ENCODE peak calls at places on chromosome X, in eight cellular contexts. E is transverse colon, Z is sigmoid colon, S is K562, G is SK-N-SH, W is H1, R is stomach, M is A549. F is an unnamed sample.

GRCh38 chrX:149877636-149878035 is 3.3 kb upstream of the MAGEA8 start:
- DNase-seq in E (no peak), Z (no peak), S (no peak), G (no peak), W (no peak), R (no peak), M (peak), F (no peak)

GRCh38 chrX:86121916-86122315 is 26.3 kb upstream of the DACH2 start:
- DNase-seq in E (no peak), Z (no peak), S (no peak), G (no peak), W (no peak), R (no peak), M (no peak), F (no peak)

GRCh38 chrX:15915959-15916703 is 61.5 kb upstream of the AP1S2 start:
- DNase-seq in E (no peak), Z (no peak), S (no peak), G (no peak), W (no peak), R (no peak), M (no peak), F (no peak)

GRCh38 chrX:23228950-23229448 is 105.7 kb upstream of the PTCHD1 start:
- DNase-seq in E (no peak), Z (no peak), S (no peak), G (no peak), W (no peak), R (no peak), M (no peak), F (no peak)

GRCh38 chrX:66961665-66962064 is 322.8 kb upstream of the EDA2R start:
- DNase-seq in E (no peak), Z (no peak), S (no peak), G (no peak), W (no peak), R (no peak), M (no peak), F (no peak)

GRCh38 chrX:110248582-110248981 is 69.3 kb downstream of the AMMECR1 start:
- DNase-seq in E (no peak), Z (no peak), S (no peak), G (no peak), W (no peak), R (no peak), M (no peak), F (no peak)

GRCh38 chrX:120262781-120263719 is 12.4 kb downstream of the ZBTB33 start:
- DNase-seq in E (no peak), Z (no peak), S (no peak), G (no peak), W (no peak), R (no peak), M (no peak), F (no peak)

GRCh38 chrX:117969337-117969736 is 147.3 kb downstream of the KLHL13 start:
- DNase-seq in E (no peak), Z (no peak), S (no peak), G (no peak), W (no peak), R (no peak), M (no peak), F (no peak)

GRCh38 chrX:39759526-39760224 is 338.1 kb downstream of the BCOR start:
- DNase-seq in E (no peak), Z (peak), S (no peak), G (peak), W (no peak), R (peak), M (peak), F (no peak)

GRCh38 chrX:29652484-29652883 is 562.9 kb upstream of the MAGEB2 start:
- DNase-seq in E (no peak), Z (no peak), S (no peak), G (no peak), W (no peak), R (no peak), M (no peak), F (no peak)

GRCh38 chrX:135605906-135606305 is 85.4 kb downstream of the INTS6L start:
- DNase-seq in E (no peak), Z (no peak), S (no peak), G (no peak), W (no peak), R (no peak), M (no peak), F (no peak)

GRCh38 chrX:50996930-50997329 is 86.4 kb downstream of the BMP15 start:
- DNase-seq in E (no peak), Z (no peak), S (no peak), G (no peak), W (no peak), R (no peak), M (no peak), F (no peak)

GRCh38 chrX:154411322-154411980 is at the start of gene TAFAZZIN:
- DNase-seq in E (peak), Z (peak), S (peak), G (peak), W (no peak), R (peak), M (peak), F (no peak)

DNA sequence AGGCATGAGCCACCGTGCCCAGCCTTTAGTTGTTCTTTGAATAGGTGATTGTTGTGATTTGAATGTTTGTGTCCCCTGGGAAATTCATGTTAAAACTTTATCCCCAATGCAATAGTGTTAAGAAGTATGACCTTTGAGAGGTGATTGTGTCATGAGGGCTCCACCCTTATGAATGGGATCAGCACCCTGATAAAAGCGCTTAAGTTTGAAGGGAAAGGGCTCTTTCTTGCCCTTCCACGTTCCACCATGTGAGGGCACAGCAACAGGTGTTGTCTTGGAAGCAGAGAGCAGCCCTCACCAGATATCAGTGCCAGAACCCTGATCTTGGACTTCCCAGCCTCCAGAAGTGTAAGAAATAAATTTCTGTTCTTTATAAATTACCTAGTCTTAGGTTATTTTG is 33.7 kb upstream of the RP2 start:
- DNase-seq in E (no peak), Z (no peak), S (no peak), G (no peak), W (no peak), R (no peak), M (peak), F (no peak)
- TF ChIP-seq CTCF in E (no peak), Z (no peak), S (no peak), G (peak), W (peak), R (no peak), M (peak), F (no peak)

GRCh38 chrX:78997870-78998558 is 52.8 kb downstream of the P2RY10 start:
- DNase-seq in E (no peak), Z (no peak), S (no peak), G (no peak), W (no peak), R (no peak), M (no peak), F (no peak)
- H3K4me3 ChIP-seq in E (no peak), Z (no peak), S (no peak), G (no peak), W (no peak), R (no peak), M (no peak), F (no peak)

DNA sequence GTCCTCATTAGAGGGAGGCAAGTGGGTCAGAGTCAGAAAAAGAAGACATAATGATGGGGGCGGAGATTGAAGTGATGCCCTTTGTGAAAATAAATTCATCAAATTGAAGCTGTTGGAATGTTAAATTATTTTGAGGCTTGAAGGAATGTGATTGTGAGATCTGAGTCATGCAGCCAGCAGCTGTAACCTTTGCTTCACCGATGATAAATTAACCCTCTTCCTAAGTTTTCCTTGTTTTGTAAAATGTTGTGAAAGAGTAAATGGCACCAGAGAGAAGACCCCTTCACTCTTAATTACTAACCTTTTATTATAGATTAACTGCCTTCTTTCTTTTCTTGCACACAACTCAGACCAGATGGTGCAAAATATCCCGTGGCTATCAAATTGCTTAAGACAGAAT is 47.7 kb upstream of the FAM9A start:
- DNase-seq in E (no peak), Z (no peak), S (no peak), G (no peak), W (no peak), R (no peak), M (no peak), F (no peak)
- TF ChIP-seq EP300 in E (no peak), Z (no peak), S (no peak), G (no peak), W (no peak), R (no peak), M (no peak), F (no peak)

DNA sequence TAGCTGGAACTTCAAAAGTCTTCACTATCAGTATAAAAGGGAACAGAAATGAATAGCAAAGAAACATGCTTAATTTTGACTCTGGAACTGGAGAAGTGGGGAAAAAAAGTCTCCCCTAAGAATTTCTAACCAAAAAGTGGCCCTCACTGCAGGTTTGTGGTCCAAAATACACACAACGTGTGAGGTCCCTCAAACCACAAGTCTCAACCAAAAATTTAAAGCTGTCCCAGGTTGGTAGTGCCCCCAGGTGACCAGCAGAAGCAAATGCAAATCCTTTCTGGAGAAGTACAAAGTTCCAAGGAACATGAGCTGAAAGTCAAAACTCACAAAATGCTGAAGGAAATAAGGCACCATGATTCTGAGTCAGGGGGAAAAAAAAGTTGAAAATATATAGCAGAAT is 23.6 kb upstream of the VAMP7 start:
- DNase-seq in E (no peak), Z (no peak), S (no peak), G (peak), W (no peak), R (no peak), M (peak), F (no peak)
- TF ChIP-seq CTCF in E (no peak), Z (no peak), S (peak), G (peak), W (peak), R (no peak), M (peak), F (no peak)

GRCh38 chrX:112874140-112874539 is 33.5 kb upstream of the AMOT start:
- DNase-seq in E (no peak), Z (no peak), S (no peak), G (no peak), W (no peak), R (no peak), M (no peak), F (no peak)

GRCh38 chrX:112874614-112875013 is 34.0 kb upstream of the AMOT start:
- DNase-seq in E (no peak), Z (no peak), S (no peak), G (no peak), W (no peak), R (no peak), M (no peak), F (no peak)

GRCh38 chrX:112877771-112878173 is 37.1 kb upstream of the AMOT start:
- DNase-seq in E (no peak), Z (no peak), S (no peak), G (no peak), W (no peak), R (no peak), M (no peak), F (no peak)
- H3K4me3 ChIP-seq in E (no peak), Z (no peak), S (no peak), G (no peak), W (no peak), R (no peak), M (no peak), F (no peak)

GRCh38 chrX:17939724-17940123 is 78.6 kb upstream of the RAI2 start:
- DNase-seq in E (no peak), Z (no peak), S (no peak), G (no peak), W (no peak), R (no peak), M (no peak), F (no peak)

GRCh38 chrX:17944833-17945497 is 83.9 kb upstream of the RAI2 start:
- DNase-seq in E (no peak), Z (no peak), S (peak), G (peak), W (no peak), R (no peak), M (peak), F (no peak)
- TF ChIP-seq EP300 in E (no peak), Z (no peak), S (no peak), G (no peak), W (no peak), R (no peak), M (no peak), F (no peak)

GRCh38 chrX:11557120-11557519 is 108.6 kb downstream of the ARHGAP6 start:
- DNase-seq in E (no peak), Z (no peak), S (no peak), G (no peak), W (no peak), R (no peak), M (peak), F (no peak)

GRCh38 chrX:11555759-11556158 is 110.0 kb downstream of the ARHGAP6 start:
- DNase-seq in E (no peak), Z (no peak), S (no peak), G (no peak), W (no peak), R (no peak), M (no peak), F (no peak)

GRCh38 chrX:11562570-11562969 is 103.2 kb downstream of the ARHGAP6 start:
- DNase-seq in E (no peak), Z (no peak), S (no peak), G (no peak), W (no peak), R (no peak), M (no peak), F (no peak)

GRCh38 chrX:11553594-11553993 is 112.1 kb downstream of the ARHGAP6 start:
- DNase-seq in E (no peak), Z (no peak), S (no peak), G (no peak), W (no peak), R (no peak), M (no peak), F (no peak)

GRCh38 chrX:11558972-11559371 is 106.7 kb downstream of the ARHGAP6 start:
- DNase-seq in E (peak), Z (no peak), S (peak), G (peak), W (no peak), R (peak), M (peak), F (no peak)
- TF ChIP-seq CTCF in E (no peak), Z (no peak), S (peak), G (peak), W (peak), R (no peak), M (no peak), F (peak)

GRCh38 chrX:41475611-41476241 is 28.6 kb downstream of the NYX start:
- DNase-seq in E (no peak), Z (no peak), S (no peak), G (no peak), W (no peak), R (no peak), M (no peak), F (no peak)
- H3K4me3 ChIP-seq in E (no peak), Z (no peak), S (no peak), G (no peak), W (peak), R (no peak), M (no peak), F (no peak)

DNA sequence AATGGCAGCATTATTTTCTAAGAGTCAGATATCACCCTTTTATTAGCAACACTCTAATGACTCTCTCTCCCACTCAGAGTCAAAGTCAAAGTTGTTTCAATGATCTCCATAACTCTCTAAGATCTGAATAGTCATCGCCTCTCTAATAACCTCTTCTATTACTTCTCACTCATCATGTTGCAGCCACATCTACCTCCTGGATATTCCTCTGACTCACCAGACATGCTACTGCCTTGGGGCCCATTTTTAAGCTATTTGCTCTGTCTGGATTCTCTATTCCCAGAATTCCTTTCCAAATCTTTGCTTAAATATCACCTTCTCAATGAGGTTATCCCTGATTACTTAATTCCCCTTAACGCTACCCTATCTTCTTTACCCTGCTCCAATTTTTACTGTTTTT is 391.8 kb upstream of the MAGEB16 start:
- DNase-seq in E (no peak), Z (no peak), S (no peak), G (no peak), W (no peak), R (no peak), M (no peak), F (no peak)
- TF ChIP-seq EP300 in E (no peak), Z (no peak), S (no peak), G (no peak), W (no peak), R (no peak), M (no peak), F (no peak)

DNA sequence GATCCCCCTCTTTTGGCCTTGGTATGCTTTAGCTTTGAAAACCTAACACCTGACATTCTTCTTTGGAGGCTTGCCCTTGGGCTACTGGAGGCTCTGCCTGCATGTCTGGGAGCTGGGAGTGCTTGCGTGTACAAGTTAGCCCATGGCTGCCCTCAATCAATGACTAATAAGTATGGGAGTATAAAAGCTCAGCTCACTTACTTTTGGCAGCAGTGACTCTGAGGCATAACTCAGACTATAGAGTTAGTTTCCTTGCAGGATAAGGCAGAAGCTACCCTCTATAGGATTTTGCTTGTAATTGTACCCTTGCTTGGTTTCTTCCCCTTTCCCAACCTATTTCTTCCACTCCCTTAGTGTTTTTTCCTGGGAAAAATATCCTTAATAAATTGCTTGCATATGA is 247.9 kb downstream of the PPP1R2C start:
- DNase-seq in E (no peak), Z (no peak), S (no peak), G (no peak), W (no peak), R (no peak), M (no peak), F (no peak)
- TF ChIP-seq CTCF in E (no peak), Z (no peak), S (no peak), G (no peak), W (no peak), R (no peak), M (no peak), F (no peak)

F was measured in esophagus muscularis mucosa.